ENCODE peak calls at places on chromosomes 1 and 21, in five cellular contexts. W is A549, H is suprapubic skin, R is endothelial cell of umbilical vein, G is heart left ventricle. F is an unnamed sample. For H3K9me3, the result is how much of the 10 kb centered on the place peaks cover.

GRCh38 chr1:229428256-229428655 is 5.6 kb downstream of the ACTA1 start:
- DNase-seq in W (no peak), H (no peak), R (no peak), G (no peak), F (no peak)

GRCh38 chr1:179105393-179105792 is 23.5 kb downstream of the TOR3A start:
- DNase-seq in W (peak), H (no peak), R (no peak), G (no peak), F (no peak)

GRCh38 chr1:89523597-89524368 is 846 bp upstream of the LRRC8B start:
- DNase-seq in W (peak), H (no peak), R (peak), G (peak), F (no peak)

GRCh38 chr1:25731626-25732370 is 68.2 kb upstream of the SELENON start:
- DNase-seq in W (no peak), H (no peak), R (no peak), G (no peak), F (no peak)

GRCh38 chr1:202130816-202131522 is 8.3 kb downstream of the GPR37L1 start:
- DNase-seq in W (no peak), H (no peak), R (no peak), G (no peak), F (no peak)

GRCh38 chr1:201632364-201632952 is 93.5 kb downstream of the NAV1 start:
- DNase-seq in W (no peak), H (no peak), R (no peak), G (no peak), F (no peak)

GRCh38 chr1:3471356-3472087 is 17.1 kb downstream of the ARHGEF16 start:
- DNase-seq in W (peak), H (no peak), R (peak), G (peak), F (peak)

GRCh38 chr1:151130837-151131586 is 15.4 kb downstream of the SEMA6C start:
- DNase-seq in W (no peak), H (peak), R (peak), G (peak), F (peak)

GRCh38 chr1:56120021-56120420 is 459.3 kb downstream of the PLPP3 start:
- DNase-seq in W (no peak), H (no peak), R (no peak), G (no peak), F (no peak)

GRCh38 chr1:240018617-240019016 is 73.1 kb upstream of the FMN2 start:
- DNase-seq in W (no peak), H (no peak), R (no peak), G (no peak), F (no peak)

GRCh38 chr1:156076609-156077429 is 5.4 kb downstream of the MEX3A start:
- DNase-seq in W (no peak), H (no peak), R (no peak), G (peak), F (peak)

GRCh38 chr1:56456426-56457101 is 122.8 kb downstream of the PLPP3 start:
- DNase-seq in W (peak), H (no peak), R (peak), G (no peak), F (no peak)

GRCh38 chr1:58861076-58861475 is 77.2 kb upstream of the JUN start:
- DNase-seq in W (no peak), H (no peak), R (no peak), G (no peak), F (no peak)

GRCh38 chr1:16921391-16922185 is at the start of gene CROCC:
- DNase-seq in W (no peak), H (no peak), R (peak), G (peak), F (peak)

GRCh38 chr1:46114925-46115603 is 17.4 kb downstream of the PIK3R3 start:
- DNase-seq in W (no peak), H (no peak), R (no peak), G (no peak), F (no peak)

GRCh38 chr1:53593758-53594380 is 134.7 kb downstream of the DMRTB1 start:
- DNase-seq in W (peak), H (no peak), R (peak), G (no peak), F (no peak)

GRCh38 chr1:27634166-27634981 is 611 bp downstream of the FGR start:
- DNase-seq in W (no peak), H (no peak), R (peak), G (peak), F (no peak)
- TF ChIP-seq POLR2A in W (no peak), H (no peak), R (peak), G (no peak), F (peak)

GRCh38 chr1:4513326-4514114 is 140.9 kb upstream of the AJAP1 start:
- DNase-seq in W (no peak), H (no peak), R (no peak), G (no peak), F (no peak)
- H3K9me3 ChIP-seq in W (under half), H (under half), R (under half), G (under half), F (under half)

GRCh38 chr1:185348995-185349394 is 32.0 kb upstream of the IVNS1ABP start:
- DNase-seq in W (no peak), H (no peak), R (no peak), G (no peak), F (no peak)
- H3K4me3 ChIP-seq in W (no peak), H (no peak), R (no peak), G (no peak), F (no peak)

DNA sequence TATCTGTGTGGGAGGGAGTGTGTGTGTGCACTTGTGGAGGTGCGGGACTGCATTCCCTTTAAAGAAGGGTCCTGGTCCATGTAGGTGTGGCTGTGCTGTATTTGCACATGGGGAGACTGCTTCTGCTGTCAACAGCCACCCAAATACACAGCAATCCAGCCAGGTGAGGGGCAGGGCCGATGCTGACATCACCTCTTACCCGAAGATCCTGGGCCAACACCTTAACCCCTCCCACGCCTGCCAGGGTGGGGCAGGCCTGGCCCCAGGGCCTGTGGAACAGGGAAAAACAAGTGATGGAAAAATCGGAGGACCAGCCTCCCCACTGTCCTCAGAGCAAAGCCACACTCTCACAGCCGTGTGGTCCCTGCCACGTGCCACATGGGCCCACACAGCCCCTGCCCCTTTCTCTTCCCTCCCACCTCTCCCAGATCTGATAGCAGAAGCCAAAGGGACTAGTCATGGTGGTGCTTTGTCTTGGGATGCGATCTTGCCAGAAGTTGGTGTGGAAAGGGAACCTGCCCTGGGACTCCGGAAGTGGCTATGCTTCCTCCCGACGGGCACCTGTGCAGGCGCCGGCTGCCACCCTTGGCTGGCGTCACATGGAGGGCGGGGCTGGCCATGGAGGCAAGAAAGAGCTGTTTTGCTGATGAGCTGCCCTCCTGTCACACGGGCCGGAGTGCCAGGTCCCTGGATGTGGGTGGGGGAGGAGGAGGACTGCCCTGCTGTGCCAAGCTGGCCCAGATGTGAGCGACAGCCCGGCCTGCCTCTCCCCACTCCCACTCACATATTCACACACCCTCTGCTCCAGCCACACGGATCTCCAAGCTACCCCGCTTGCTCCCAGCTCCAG is 7.8 kb upstream of the CASZ1 start:
- DNase-seq in W (no peak), H (no peak), R (no peak), G (no peak), F (no peak)
- TF ChIP-seq POLR2A in W (no peak), H (no peak), R (no peak), G (no peak), F (no peak)

GRCh38 chr1:97170296-97170695 is 448.7 kb downstream of the PTBP2 start:
- DNase-seq in W (no peak), H (no peak), R (no peak), G (no peak), F (no peak)
- H3K9me3 ChIP-seq in W (under half), H (under half), R (under half), G (under half), F (under half)

GRCh38 chr1:98839840-98840239 is 164.8 kb downstream of the PLPPR5 start:
- DNase-seq in W (no peak), H (no peak), R (no peak), G (no peak), F (no peak)
- H3K4me3 ChIP-seq in W (no peak), H (no peak), R (no peak), G (no peak), F (no peak)

GRCh38 chr1:219173758-219174671 is at the start of gene LYPLAL1:
- DNase-seq in W (peak), H (peak), R (peak), G (peak), F (peak)
- TF ChIP-seq POLR2A in W (peak), H (peak), R (peak), G (no peak), F (peak)

GRCh38 chr21:28309596-28309995 is 683.1 kb downstream of the LTN1 start:
- DNase-seq in W (no peak), H (no peak), R (no peak), G (no peak), F (no peak)
- H3K9me3 ChIP-seq in W (under half), H (under half), R (under half), G (under half), F (under half)

GRCh38 chr1:206890690-206891089 is 6.6 kb upstream of the IL24 start:
- DNase-seq in W (peak), H (no peak), R (no peak), G (no peak), F (no peak)
- H3K4me3 ChIP-seq in W (peak), H (no peak), R (no peak), G (no peak), F (no peak)

F was measured in right lobe of liver.